ENCODE peak calls at places on chromosomes 11 and 22, in ten cellular contexts. R, Y, L, F, S, K, B, A, D and V are unnamed samples.

GRCh38 chr11:107844041-107844440 is 14.5 kb downstream of the SLC35F2 start:
- ATAC-seq in R (no peak), Y (no peak), L (no peak), F (no peak), S (no peak), K (peak; percentile 48), B (no peak), A (no peak), D (no peak), V (peak; percentile 13)

GRCh38 chr11:68828957-68829356 is 12.8 kb downstream of the CPT1A start:
- ATAC-seq in R (peak; percentile 7), Y (no peak), L (no peak), F (no peak), S (no peak), K (no peak), B (peak; percentile 10), A (no peak), D (no peak), V (no peak)

GRCh38 chr22:45529097-45529496 is 26.4 kb downstream of the FBLN1 start:
- ATAC-seq in R (no peak), Y (no peak), L (no peak), F (no peak), S (no peak), K (no peak), B (no peak), A (no peak), D (no peak), V (no peak)

GRCh38 chr11:416051-416756 is 1.4 kb upstream of the SIGIRR start:
- ATAC-seq in R (peak; percentile 9), Y (peak; percentile 4), L (no peak), F (peak; percentile 1), S (no peak), K (no peak), B (no peak), A (no peak), D (peak; percentile 18), V (peak; percentile 23)

GRCh38 chr22:37887610-37888378 is 18.3 kb upstream of the MICALL1 start:
- ATAC-seq in R (peak; percentile 53), Y (peak; percentile 72), L (peak; percentile 80), F (peak; percentile 30), S (peak; percentile 37), K (peak; percentile 71), B (peak; percentile 76), A (peak; percentile 42), D (peak; percentile 49), V (no peak)

GRCh38 chr11:128266893-128267292 is 320.5 kb downstream of the ETS1 start:
- ATAC-seq in R (no peak), Y (no peak), L (no peak), F (peak; percentile 61), S (no peak), K (no peak), B (no peak), A (no peak), D (no peak), V (no peak)

GRCh38 chr11:9405721-9406120 is 21.3 kb downstream of the IPO7 start:
- ATAC-seq in R (no peak), Y (no peak), L (no peak), F (no peak), S (no peak), K (no peak), B (no peak), A (no peak), D (no peak), V (no peak)

GRCh38 chr22:35592418-35592967 is 24.6 kb downstream of the MB start:
- ATAC-seq in R (no peak), Y (no peak), L (peak; percentile 36), F (no peak), S (no peak), K (no peak), B (peak; percentile 45), A (no peak), D (peak; percentile 51), V (no peak)

GRCh38 chr11:11865449-11865848 is 23.7 kb downstream of the USP47 start:
- ATAC-seq in R (no peak), Y (no peak), L (no peak), F (no peak), S (no peak), K (no peak), B (no peak), A (peak; percentile 54), D (no peak), V (no peak)

GRCh38 chr11:19762266-19762665 is 49.6 kb downstream of the NAV2 start:
- ATAC-seq in R (no peak), Y (no peak), L (no peak), F (no peak), S (no peak), K (no peak), B (no peak), A (no peak), D (no peak), V (no peak)

GRCh38 chr11:6825333-6825744 is 20.1 kb upstream of the OR10A5 start:
- ATAC-seq in R (no peak), Y (no peak), L (no peak), F (peak; percentile 61), S (no peak), K (peak; percentile 19), B (peak; percentile 40), A (peak; percentile 84), D (no peak), V (peak; percentile 69)

GRCh38 chr11:128022761-128023160 is 564.6 kb downstream of the ETS1 start:
- ATAC-seq in R (no peak), Y (no peak), L (no peak), F (no peak), S (no peak), K (no peak), B (no peak), A (no peak), D (no peak), V (no peak)

GRCh38 chr22:30249049-30250038 is 2.8 kb upstream of the LIF start:
- ATAC-seq in R (no peak), Y (no peak), L (no peak), F (no peak), S (no peak), K (no peak), B (peak; percentile 60), A (no peak), D (peak; percentile 61), V (no peak)

GRCh38 chr11:46808804-46809431 is 37.2 kb downstream of the CKAP5 start:
- ATAC-seq in R (no peak), Y (peak; percentile 51), L (peak; percentile 34), F (peak; percentile 44), S (no peak), K (peak; percentile 94), B (no peak), A (peak; percentile 34), D (no peak), V (no peak)

GRCh38 chr22:46501701-46502100 is 35.7 kb downstream of the CELSR1 start:
- ATAC-seq in R (no peak), Y (no peak), L (no peak), F (no peak), S (no peak), K (peak; percentile 89), B (no peak), A (no peak), D (no peak), V (no peak)

GRCh38 chr11:68340003-68340767 is 27.8 kb downstream of the LRP5 start:
- ATAC-seq in R (no peak), Y (no peak), L (no peak), F (peak; percentile 77), S (peak; percentile 80), K (no peak), B (no peak), A (peak; percentile 96), D (no peak), V (peak; percentile 89)

GRCh38 chr22:38315801-38316339 is 1.4 kb downstream of the CSNK1E start:
- ATAC-seq in R (peak; percentile 21), Y (peak; percentile 1), L (no peak), F (no peak), S (peak; percentile 24), K (no peak), B (no peak), A (peak; percentile 8), D (no peak), V (no peak)

GRCh38 chr11:98964146-98964545 is 56.6 kb upstream of the CNTN5 start:
- ATAC-seq in R (no peak), Y (no peak), L (no peak), F (no peak), S (no peak), K (no peak), B (no peak), A (no peak), D (no peak), V (no peak)

GRCh38 chr22:37349043-37349814 is 66.9 kb downstream of the CYTH4 start:
- ATAC-seq in R (no peak), Y (no peak), L (no peak), F (no peak), S (no peak), K (no peak), B (no peak), A (no peak), D (no peak), V (no peak)

GRCh38 chr22:39456262-39457046 is at the start of gene MGAT3:
- ATAC-seq in R (peak; percentile 69), Y (peak; percentile 14), L (no peak), F (no peak), S (peak; percentile 35), K (no peak), B (no peak), A (no peak), D (no peak), V (no peak)

GRCh38 chr11:62922653-62923371 is 1.6 kb upstream of the CHRM1 start:
- ATAC-seq in R (no peak), Y (peak; percentile 36), L (no peak), F (peak; percentile 68), S (no peak), K (peak; percentile 36), B (no peak), A (peak; percentile 73), D (no peak), V (peak; percentile 69)

GRCh38 chr11:13183094-13183825 is 94.3 kb upstream of the BMAL1 start:
- ATAC-seq in R (no peak), Y (peak; percentile 76), L (peak; percentile 27), F (peak; percentile 71), S (no peak), K (peak; percentile 85), B (peak; percentile 69), A (peak; percentile 81), D (peak; percentile 67), V (peak; percentile 68)

GRCh38 chr11:46856605-46857339 is 10.7 kb upstream of the CKAP5 start:
- ATAC-seq in R (no peak), Y (peak; percentile 18), L (no peak), F (no peak), S (no peak), K (no peak), B (no peak), A (no peak), D (peak; percentile 47), V (no peak)

GRCh38 chr11:12161137-12161536 is 50.7 kb downstream of the MICAL2 start:
- ATAC-seq in R (no peak), Y (no peak), L (peak; percentile 19), F (no peak), S (no peak), K (no peak), B (peak; percentile 20), A (no peak), D (peak; percentile 28), V (no peak)

GRCh38 chr11:125036933-125037332 is 26.2 kb upstream of the SLC37A2 start:
- ATAC-seq in R (no peak), Y (no peak), L (no peak), F (peak; percentile 85), S (no peak), K (no peak), B (no peak), A (peak; percentile 40), D (no peak), V (peak; percentile 97)

GRCh38 chr11:2775083-2775625 is 75.4 kb upstream of the KCNQ1OT1 start:
- ATAC-seq in R (peak; percentile 54), Y (no peak), L (no peak), F (no peak), S (no peak), K (no peak), B (no peak), A (peak; percentile 26), D (no peak), V (no peak)